ENCODE peak calls at places on chromosomes 2 and 18, in nine cellular contexts. One of them, this sample, is unnamed. For H3K36me3 and H3K27me3, the result is how much of the 10 kb centered on the place peaks cover.

GRCh38 chr2:6760132-6760531 is 105.6 kb downstream of the CMPK2 start:
- DNase-seq in breast epithelium: no peak
- DNase-seq in endodermal cell: no peak
- DNase-seq in small intestine: no peak
- DNase-seq in IMR-90: no peak
- DNase-seq in NT2/D1: no peak
- DNase-seq in tibial artery: no peak
- DNase-seq in trophoblast cell: no peak
- DNase-seq in kidney epithelial cell: no peak
- DNase-seq in this sample: no peak

GRCh38 chr2:10022041-10022421 is 21.3 kb upstream of the KLF11 start:
- DNase-seq in breast epithelium: no peak
- DNase-seq in endodermal cell: no peak
- DNase-seq in small intestine: no peak
- DNase-seq in IMR-90: no peak
- DNase-seq in NT2/D1: no peak
- DNase-seq in tibial artery: no peak
- DNase-seq in trophoblast cell: no peak
- DNase-seq in kidney epithelial cell: no peak
- DNase-seq in this sample: peak

GRCh38 chr2:156321243-156321904 is 11.1 kb downstream of the NR4A2 start:
- DNase-seq in breast epithelium: no peak
- DNase-seq in endodermal cell: no peak
- DNase-seq in small intestine: peak
- DNase-seq in IMR-90: no peak
- DNase-seq in NT2/D1: no peak
- DNase-seq in tibial artery: no peak
- DNase-seq in trophoblast cell: no peak
- DNase-seq in kidney epithelial cell: no peak
- DNase-seq in this sample: peak

GRCh38 chr2:43225788-43226557 is 433 bp downstream of the ZFP36L2 start:
- DNase-seq in breast epithelium: peak
- DNase-seq in endodermal cell: no peak
- DNase-seq in small intestine: peak
- DNase-seq in IMR-90: peak
- DNase-seq in NT2/D1: no peak
- DNase-seq in tibial artery: peak
- DNase-seq in trophoblast cell: peak
- DNase-seq in kidney epithelial cell: no peak
- DNase-seq in this sample: no peak

GRCh38 chr18:46169464-46169941 is 65.3 kb downstream of the HAUS1 start:
- DNase-seq in breast epithelium: no peak
- DNase-seq in endodermal cell: no peak
- DNase-seq in small intestine: no peak
- DNase-seq in IMR-90: peak
- DNase-seq in NT2/D1: no peak
- DNase-seq in tibial artery: no peak
- DNase-seq in trophoblast cell: no peak
- DNase-seq in kidney epithelial cell: no peak
- DNase-seq in this sample: no peak

GRCh38 chr2:157460384-157460837 is 16.5 kb upstream of the CYTIP start:
- DNase-seq in breast epithelium: no peak
- DNase-seq in endodermal cell: no peak
- DNase-seq in small intestine: peak
- DNase-seq in IMR-90: no peak
- DNase-seq in NT2/D1: peak
- DNase-seq in tibial artery: no peak
- DNase-seq in trophoblast cell: peak
- DNase-seq in kidney epithelial cell: peak
- DNase-seq in this sample: no peak

GRCh38 chr2:176390276-176390675 is 121.0 kb downstream of the MTX2 start:
- DNase-seq in breast epithelium: no peak
- DNase-seq in endodermal cell: no peak
- DNase-seq in small intestine: no peak
- DNase-seq in IMR-90: peak
- DNase-seq in NT2/D1: no peak
- DNase-seq in tibial artery: no peak
- DNase-seq in trophoblast cell: peak
- DNase-seq in kidney epithelial cell: no peak
- DNase-seq in this sample: no peak

GRCh38 chr18:75638223-75638596 is 210.7 kb upstream of the SMIM21 start:
- DNase-seq in breast epithelium: no peak
- DNase-seq in endodermal cell: no peak
- DNase-seq in small intestine: no peak
- DNase-seq in IMR-90: peak
- DNase-seq in NT2/D1: no peak
- DNase-seq in tibial artery: no peak
- DNase-seq in trophoblast cell: peak
- DNase-seq in kidney epithelial cell: no peak
- DNase-seq in this sample: peak

GRCh38 chr2:176003958-176004357 is 1.9 kb upstream of the LNPK start:
- DNase-seq in breast epithelium: no peak
- DNase-seq in endodermal cell: no peak
- DNase-seq in small intestine: peak
- DNase-seq in IMR-90: no peak
- DNase-seq in NT2/D1: no peak
- DNase-seq in tibial artery: no peak
- DNase-seq in trophoblast cell: no peak
- DNase-seq in kidney epithelial cell: no peak
- DNase-seq in this sample: no peak

GRCh38 chr18:37124511-37124910 is 295.6 kb downstream of the KIAA1328 start:
- DNase-seq in breast epithelium: no peak
- DNase-seq in endodermal cell: no peak
- DNase-seq in small intestine: no peak
- DNase-seq in IMR-90: no peak
- DNase-seq in NT2/D1: no peak
- DNase-seq in tibial artery: no peak
- DNase-seq in trophoblast cell: peak
- DNase-seq in kidney epithelial cell: no peak
- DNase-seq in this sample: no peak

GRCh38 chr2:118046628-118047210 is 32.8 kb upstream of the CCDC93 start:
- DNase-seq in breast epithelium: no peak
- DNase-seq in endodermal cell: no peak
- DNase-seq in small intestine: peak
- DNase-seq in IMR-90: peak
- DNase-seq in NT2/D1: peak
- DNase-seq in tibial artery: no peak
- DNase-seq in trophoblast cell: peak
- DNase-seq in kidney epithelial cell: peak
- DNase-seq in this sample: no peak

GRCh38 chr18:48750485-48751175 is 200.1 kb downstream of the SMAD7 start:
- DNase-seq in breast epithelium: no peak
- DNase-seq in endodermal cell: no peak
- DNase-seq in small intestine: no peak
- DNase-seq in IMR-90: no peak
- DNase-seq in NT2/D1: no peak
- DNase-seq in tibial artery: peak
- DNase-seq in trophoblast cell: no peak
- DNase-seq in kidney epithelial cell: no peak
- DNase-seq in this sample: no peak

GRCh38 chr2:66432801-66433694 is 1.9 kb upstream of the MEIS1 start:
- DNase-seq in breast epithelium: peak
- DNase-seq in endodermal cell: peak
- DNase-seq in small intestine: peak
- DNase-seq in IMR-90: peak
- DNase-seq in NT2/D1: peak
- DNase-seq in tibial artery: peak
- DNase-seq in trophoblast cell: peak
- DNase-seq in kidney epithelial cell: peak
- DNase-seq in this sample: peak

GRCh38 chr2:236526459-236527197 is 43.0 kb upstream of the ACKR3 start:
- DNase-seq in breast epithelium: no peak
- DNase-seq in endodermal cell: no peak
- DNase-seq in small intestine: no peak
- DNase-seq in IMR-90: no peak
- DNase-seq in NT2/D1: no peak
- DNase-seq in tibial artery: no peak
- DNase-seq in trophoblast cell: peak
- DNase-seq in kidney epithelial cell: no peak
- DNase-seq in this sample: no peak

GRCh38 chr18:79805211-79805862 is 7.6 kb downstream of the KCNG2 start:
- DNase-seq in breast epithelium: no peak
- DNase-seq in endodermal cell: no peak
- DNase-seq in small intestine: no peak
- DNase-seq in IMR-90: no peak
- DNase-seq in NT2/D1: no peak
- DNase-seq in tibial artery: no peak
- DNase-seq in trophoblast cell: no peak
- DNase-seq in kidney epithelial cell: no peak
- DNase-seq in this sample: peak

GRCh38 chr2:64263315-64263714 is 119.1 kb upstream of the PELI1 start:
- DNase-seq in breast epithelium: peak
- DNase-seq in endodermal cell: no peak
- DNase-seq in small intestine: peak
- DNase-seq in IMR-90: peak
- DNase-seq in NT2/D1: no peak
- DNase-seq in tibial artery: no peak
- DNase-seq in trophoblast cell: peak
- DNase-seq in kidney epithelial cell: peak
- DNase-seq in this sample: no peak

DNA sequence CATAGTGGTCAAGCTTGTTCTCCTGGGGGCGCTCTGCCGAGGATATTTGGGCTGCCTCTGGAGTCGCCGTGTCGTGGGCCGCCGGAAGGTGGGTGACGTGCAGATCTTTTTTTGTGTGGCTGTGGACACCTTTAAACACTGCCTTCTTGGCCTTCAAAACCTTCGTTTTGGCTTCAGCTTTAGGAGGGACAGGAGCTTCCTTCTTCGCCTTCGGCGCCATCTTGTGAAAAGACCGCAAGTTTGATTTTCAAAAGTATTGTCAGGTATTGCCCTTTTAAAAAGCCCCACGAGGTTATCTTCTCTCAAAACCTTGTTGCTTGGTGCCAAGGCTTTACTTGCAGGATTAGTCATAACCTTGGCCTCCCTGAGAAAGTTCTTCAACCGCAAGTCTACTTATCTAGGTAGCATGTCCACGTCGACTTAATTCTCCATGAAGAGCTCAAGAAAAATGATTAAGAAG is 20.8 kb downstream of the LAMA3 start:
- DNase-seq in breast epithelium: no peak
- DNase-seq in endodermal cell: no peak
- DNase-seq in small intestine: peak
- DNase-seq in IMR-90: peak
- DNase-seq in NT2/D1: no peak
- DNase-seq in tibial artery: no peak
- DNase-seq in trophoblast cell: peak
- DNase-seq in kidney epithelial cell: no peak
- DNase-seq in this sample: no peak
- H3K4me3 ChIP-seq in breast epithelium: no peak
- H3K4me3 ChIP-seq in endodermal cell: no peak
- H3K4me3 ChIP-seq in small intestine: no peak
- H3K4me3 ChIP-seq in IMR-90: no peak
- H3K4me3 ChIP-seq in NT2/D1: no peak
- H3K4me3 ChIP-seq in tibial artery: no peak
- H3K4me3 ChIP-seq in trophoblast cell: no peak
- H3K4me3 ChIP-seq in kidney epithelial cell: no peak
- H3K4me3 ChIP-seq in this sample: no peak

DNA sequence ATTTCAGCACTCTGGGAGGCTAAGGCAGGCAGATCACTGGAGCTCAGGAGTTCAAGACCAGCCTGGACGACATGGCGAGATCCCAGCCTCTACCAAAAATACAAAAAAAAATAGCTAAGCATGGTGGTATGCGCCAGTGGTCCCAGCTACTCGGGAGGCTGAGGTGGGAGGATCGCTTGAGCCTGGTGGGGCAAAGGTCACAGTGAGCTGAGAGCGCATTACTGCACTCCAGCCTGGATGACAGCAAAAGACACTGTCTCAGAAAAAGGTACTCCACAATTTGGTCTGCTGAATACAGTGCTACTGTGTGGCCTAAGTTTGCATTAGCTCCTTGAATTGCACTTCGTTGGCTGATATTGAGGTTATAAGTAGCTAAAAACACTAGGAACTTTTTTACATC is 97.9 kb downstream of the FEZ2 start:
- DNase-seq in breast epithelium: no peak
- DNase-seq in endodermal cell: no peak
- DNase-seq in small intestine: no peak
- DNase-seq in IMR-90: no peak
- DNase-seq in NT2/D1: no peak
- DNase-seq in tibial artery: no peak
- DNase-seq in trophoblast cell: no peak
- DNase-seq in kidney epithelial cell: no peak
- DNase-seq in this sample: no peak
- H3K36me3 ChIP-seq in breast epithelium: under half
- H3K36me3 ChIP-seq in endodermal cell: half or more
- H3K36me3 ChIP-seq in small intestine: under half
- H3K36me3 ChIP-seq in IMR-90: under half
- H3K36me3 ChIP-seq in NT2/D1: under half
- H3K36me3 ChIP-seq in tibial artery: under half
- H3K36me3 ChIP-seq in trophoblast cell: under half
- H3K36me3 ChIP-seq in kidney epithelial cell: under half
- H3K36me3 ChIP-seq in this sample: under half

DNA sequence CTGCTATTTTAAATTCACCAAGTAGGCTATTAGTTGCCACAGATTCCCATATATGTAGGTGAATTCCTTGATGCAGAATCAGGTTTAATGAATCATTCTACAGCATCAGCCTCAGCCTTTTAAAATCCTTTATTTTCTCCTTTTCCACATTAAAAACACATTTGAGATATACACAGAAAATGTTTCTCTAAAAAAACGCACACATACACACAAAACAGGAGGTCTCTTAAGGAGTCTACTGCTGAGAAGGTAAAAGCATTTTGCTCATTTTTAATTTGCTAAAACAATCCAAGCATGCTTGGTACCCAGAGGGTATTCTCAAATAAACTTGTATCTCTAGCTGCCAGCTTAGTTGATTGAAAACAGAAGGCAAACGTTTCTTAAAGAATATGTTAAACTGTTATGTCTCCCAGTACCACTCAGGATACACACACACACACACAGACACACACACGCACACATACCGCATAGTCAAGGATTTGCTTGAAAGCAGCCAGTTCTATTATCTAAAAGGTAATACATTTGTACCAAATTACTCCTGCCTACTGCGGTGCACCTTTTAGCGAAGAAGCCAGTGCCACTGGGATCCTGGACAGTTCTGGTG is 106.8 kb upstream of the KCTD1 start:
- DNase-seq in breast epithelium: no peak
- DNase-seq in endodermal cell: no peak
- DNase-seq in small intestine: no peak
- DNase-seq in IMR-90: no peak
- DNase-seq in NT2/D1: no peak
- DNase-seq in tibial artery: no peak
- DNase-seq in trophoblast cell: no peak
- DNase-seq in kidney epithelial cell: no peak
- DNase-seq in this sample: no peak
- H3K27me3 ChIP-seq in breast epithelium: under half
- H3K27me3 ChIP-seq in endodermal cell: half or more
- H3K27me3 ChIP-seq in small intestine: under half
- H3K27me3 ChIP-seq in IMR-90: under half
- H3K27me3 ChIP-seq in NT2/D1: under half
- H3K27me3 ChIP-seq in tibial artery: under half
- H3K27me3 ChIP-seq in trophoblast cell: under half
- H3K27me3 ChIP-seq in kidney epithelial cell: under half
- H3K27me3 ChIP-seq in this sample: under half

DNA sequence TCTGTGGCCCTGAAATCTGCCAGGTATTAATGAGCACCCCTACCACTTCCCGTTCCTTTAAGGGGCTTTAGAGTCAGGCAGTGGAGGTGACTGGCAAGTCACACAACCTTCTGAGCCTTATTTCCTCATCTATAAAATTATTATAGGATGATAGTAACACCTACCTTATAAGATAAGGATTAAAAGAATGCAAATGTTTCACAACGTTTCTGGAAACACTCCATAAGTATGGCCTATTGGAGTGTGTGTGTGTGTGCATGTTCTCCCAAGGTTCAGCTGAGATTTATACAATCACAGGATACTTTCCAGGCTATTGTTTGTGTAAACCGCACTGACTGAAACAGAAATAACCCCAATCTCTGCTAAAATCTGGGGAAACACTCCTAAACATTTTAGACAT is 176.0 kb downstream of the PDE11A start:
- DNase-seq in breast epithelium: no peak
- DNase-seq in endodermal cell: no peak
- DNase-seq in small intestine: peak
- DNase-seq in IMR-90: no peak
- DNase-seq in NT2/D1: no peak
- DNase-seq in tibial artery: no peak
- DNase-seq in trophoblast cell: peak
- DNase-seq in kidney epithelial cell: no peak
- DNase-seq in this sample: no peak
- H3K4me3 ChIP-seq in breast epithelium: no peak
- H3K4me3 ChIP-seq in endodermal cell: no peak
- H3K4me3 ChIP-seq in small intestine: no peak
- H3K4me3 ChIP-seq in IMR-90: no peak
- H3K4me3 ChIP-seq in NT2/D1: no peak
- H3K4me3 ChIP-seq in tibial artery: no peak
- H3K4me3 ChIP-seq in trophoblast cell: no peak
- H3K4me3 ChIP-seq in kidney epithelial cell: no peak
- H3K4me3 ChIP-seq in this sample: no peak